ENCODE peak calls at places on chromosomes 5 and 9, in nine cellular contexts. G, Q, U, T, A, C, L, J and D are unnamed samples.

GRCh38 chr5:14035859-14036440 is 91.5 kb upstream of the DNAH5 start:
- DNase-seq in G (peak; percentile 59), Q (peak; percentile 73), U (peak; percentile 60), T (peak; percentile 95), A (no peak), C (no peak), L (no peak), J (peak; percentile 99), D (peak; percentile 97)

GRCh38 chr5:61280205-61280604 is 51.9 kb upstream of the ZSWIM6 start:
- DNase-seq in G (no peak), Q (no peak), U (no peak), T (peak; percentile 85), A (no peak), C (no peak), L (no peak), J (peak; percentile 64), D (peak; percentile 88)

GRCh38 chr5:73733219-73733618 is 107.2 kb downstream of the ARHGEF28 start:
- DNase-seq in G (no peak), Q (no peak), U (no peak), T (peak; percentile 40), A (peak; percentile 57), C (no peak), L (no peak), J (no peak), D (no peak)

GRCh38 chr9:121568101-121568460 is 68.4 kb upstream of the GGTA1 start:
- DNase-seq in G (no peak), Q (no peak), U (no peak), T (no peak), A (peak; percentile 86), C (no peak), L (no peak), J (no peak), D (no peak)

GRCh38 chr9:10876333-10876732 is 263.5 kb upstream of the PTPRD start:
- DNase-seq in G (no peak), Q (no peak), U (no peak), T (peak; percentile 12), A (no peak), C (no peak), L (no peak), J (no peak), D (peak; percentile 30)

GRCh38 chr5:82396871-82397514 is 118.8 kb upstream of the RPS23 start:
- DNase-seq in G (peak; percentile 39), Q (peak; percentile 92), U (no peak), T (peak; percentile 99), A (peak; percentile 31), C (peak; percentile 94), L (no peak), J (peak; percentile 98), D (peak; percentile 73)

GRCh38 chr5:61132559-61132958 is 29.7 kb downstream of the SMIM15 start:
- DNase-seq in G (no peak), Q (no peak), U (peak; percentile 9), T (peak; percentile 59), A (no peak), C (no peak), L (no peak), J (peak; percentile 15), D (no peak)

GRCh38 chr5:91188755-91189154 is 194.4 kb downstream of the ARRDC3 start:
- DNase-seq in G (no peak), Q (peak; percentile 6), U (no peak), T (no peak), A (no peak), C (no peak), L (no peak), J (no peak), D (no peak)

GRCh38 chr5:88657166-88657565 is 225.8 kb downstream of the MEF2C start:
- DNase-seq in G (no peak), Q (no peak), U (no peak), T (no peak), A (no peak), C (no peak), L (no peak), J (no peak), D (no peak)

GRCh38 chr5:73370076-73370475 is 78.5 kb downstream of the FOXD1 start:
- DNase-seq in G (no peak), Q (no peak), U (no peak), T (no peak), A (no peak), C (no peak), L (no peak), J (no peak), D (no peak)

GRCh38 chr9:124665391-124666058 is 105.6 kb downstream of the NR6A1 start:
- DNase-seq in G (no peak), Q (peak; percentile 88), U (no peak), T (no peak), A (no peak), C (no peak), L (no peak), J (no peak), D (peak; percentile 87)

GRCh38 chr5:156913719-156914370 is 49.2 kb downstream of the TIMD4 start:
- DNase-seq in G (no peak), Q (no peak), U (peak; percentile 49), T (no peak), A (no peak), C (no peak), L (peak; percentile 92), J (no peak), D (no peak)

GRCh38 chr9:120474579-120475243 is 105.3 kb downstream of the CDK5RAP2 start:
- DNase-seq in G (no peak), Q (no peak), U (no peak), T (peak; percentile 60), A (no peak), C (no peak), L (no peak), J (no peak), D (no peak)
- H3K27ac ChIP-seq in G (no peak overlapping the region), Q (no peak overlapping the region), U (no peak overlapping the region), T (peak overlapping the region; percentile 7), A (peak overlapping the region; percentile 59), C (no peak overlapping the region), L (no peak overlapping the region), J (no peak overlapping the region), D (no peak overlapping the region)

GRCh38 chr9:33737811-33738606 is 57.4 kb upstream of the PRSS3 start:
- DNase-seq in G (peak; percentile 78), Q (peak; percentile 56), U (peak; percentile 79), T (peak; percentile 65), A (no peak), C (no peak), L (peak; percentile 54), J (peak; percentile 29), D (peak; percentile 57)
- TF ChIP-seq CTCF in G (peak; percentile 76), Q (peak; percentile 85), U (peak; percentile 75), T (peak; percentile 81), A (no peak), C (peak; percentile 61), L (peak; percentile 80), J (peak; percentile 86), D (peak; percentile 94)

DNA sequence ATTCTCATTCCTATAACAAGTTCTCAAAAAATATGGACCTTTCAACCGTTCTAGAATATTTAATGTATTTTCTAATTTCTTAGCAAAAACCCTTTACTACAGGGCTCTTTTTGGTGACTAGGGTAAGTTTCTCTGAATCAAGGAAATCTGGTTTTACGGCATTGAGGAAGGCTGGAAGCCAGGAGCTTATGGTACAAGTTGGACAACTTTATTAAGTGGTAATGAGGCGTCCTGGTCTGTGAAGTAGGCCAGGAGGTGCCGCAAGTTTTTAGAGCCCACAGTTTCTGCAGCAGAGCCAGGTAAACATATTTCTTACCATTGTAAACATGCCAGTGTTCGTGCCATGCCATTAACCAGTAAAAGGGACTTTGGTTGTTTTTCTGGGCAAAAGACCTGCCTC is 14.6 kb upstream of the C1QTNF3 start:
- DNase-seq in G (no peak), Q (no peak), U (no peak), T (no peak), A (no peak), C (no peak), L (no peak), J (no peak), D (no peak)
- H3K27ac ChIP-seq in G (no peak overlapping the region), Q (no peak overlapping the region), U (no peak overlapping the region), T (no peak overlapping the region), A (no peak overlapping the region), C (no peak overlapping the region), L (no peak overlapping the region), J (no peak overlapping the region), D (no peak overlapping the region)

GRCh38 chr9:81080900-81081299 is 608.4 kb downstream of the TLE1 start:
- DNase-seq in G (no peak), Q (no peak), U (no peak), T (no peak), A (no peak), C (no peak), L (no peak), J (no peak), D (no peak)

GRCh38 chr9:81082251-81082650 is 607.1 kb downstream of the TLE1 start:
- DNase-seq in G (no peak), Q (no peak), U (no peak), T (peak; percentile 23), A (no peak), C (no peak), L (no peak), J (no peak), D (no peak)

GRCh38 chr9:81083821-81084512 is 605.4 kb downstream of the TLE1 start:
- DNase-seq in G (no peak), Q (no peak), U (no peak), T (peak; percentile 55), A (no peak), C (no peak), L (no peak), J (no peak), D (peak; percentile 42)

GRCh38 chr9:81080185-81080584 is 609.2 kb downstream of the TLE1 start:
- DNase-seq in G (no peak), Q (no peak), U (no peak), T (no peak), A (no peak), C (no peak), L (no peak), J (no peak), D (no peak)

GRCh38 chr9:81083062-81083461 is 606.3 kb downstream of the TLE1 start:
- DNase-seq in G (peak; percentile 37), Q (no peak), U (peak; percentile 63), T (peak; percentile 46), A (no peak), C (no peak), L (no peak), J (peak; percentile 11), D (no peak)
- TF ChIP-seq CTCF in G (peak; percentile 16), Q (no peak), U (peak; percentile 43), T (peak; percentile 42), A (no peak), C (peak; percentile 19), L (no peak), J (peak; percentile 51), D (no peak)

GRCh38 chr5:177491983-177492746 is 5.2 kb downstream of the PDLIM7 start:
- DNase-seq in G (no peak), Q (no peak), U (no peak), T (no peak), A (no peak), C (peak; percentile 79), L (no peak), J (no peak), D (no peak)

GRCh38 chr5:177489119-177489716 is 8.2 kb downstream of the PDLIM7 start:
- DNase-seq in G (no peak), Q (no peak), U (peak; percentile 40), T (no peak), A (no peak), C (peak; percentile 57), L (peak; percentile 69), J (no peak), D (no peak)

GRCh38 chr5:177491429-177491945 is 5.9 kb downstream of the PDLIM7 start:
- DNase-seq in G (peak; percentile 88), Q (peak; percentile 65), U (peak; percentile 95), T (no peak), A (no peak), C (peak; percentile 81), L (peak; percentile 58), J (no peak), D (no peak)

GRCh38 chr5:177490311-177490991 is 7.0 kb downstream of the PDLIM7 start:
- DNase-seq in G (no peak), Q (no peak), U (no peak), T (no peak), A (no peak), C (peak; percentile 54), L (no peak), J (no peak), D (no peak)

GRCh38 chr5:177490992-177491391 is 6.4 kb downstream of the PDLIM7 start:
- DNase-seq in G (no peak), Q (no peak), U (no peak), T (no peak), A (no peak), C (peak; percentile 74), L (no peak), J (no peak), D (no peak)
- H3K27ac ChIP-seq in G (no peak overlapping the region), Q (no peak overlapping the region), U (no peak overlapping the region), T (peak overlapping the region; percentile 20), A (no peak overlapping the region), C (no peak overlapping the region), L (no peak overlapping the region), J (peak overlapping the region; percentile 11), D (peak overlapping the region; percentile 96)